ENCODE peak calls at places on chromosomes 3 and 15, in nine cellular contexts. One of them, this sample, is unnamed.

GRCh38 chr15:94243418-94243817 is 12.1 kb downstream of the MCTP2 start:
- DNase-seq in suprapubic skin: no peak
- DNase-seq in heart right ventricle: no peak
- DNase-seq in sigmoid colon: no peak
- DNase-seq in esophagus muscularis mucosa: no peak
- DNase-seq in neural crest cell: no peak
- DNase-seq in HepG2: no peak
- DNase-seq in psoas muscle: no peak
- DNase-seq in upper lobe of right lung: no peak
- DNase-seq in this sample: no peak

GRCh38 chr15:41661529-41662225 is 1.5 kb downstream of the MGA start:
- DNase-seq in sigmoid colon: peak
- DNase-seq in esophagus muscularis mucosa: peak
- DNase-seq in suprapubic skin: peak
- DNase-seq in upper lobe of right lung: peak
- DNase-seq in psoas muscle: peak
- DNase-seq in heart right ventricle: peak
- DNase-seq in neural crest cell: peak
- DNase-seq in HepG2: peak
- DNase-seq in this sample: peak

GRCh38 chr3:44965165-44965564 is 10.8 kb downstream of the ZDHHC3 start:
- DNase-seq in upper lobe of right lung: no peak
- DNase-seq in HepG2: no peak
- DNase-seq in esophagus muscularis mucosa: no peak
- DNase-seq in neural crest cell: no peak
- DNase-seq in heart right ventricle: no peak
- DNase-seq in suprapubic skin: peak
- DNase-seq in sigmoid colon: no peak
- DNase-seq in psoas muscle: no peak
- DNase-seq in this sample: no peak

GRCh38 chr15:76802411-76802810 is 102.7 kb downstream of the SCAPER start:
- DNase-seq in suprapubic skin: no peak
- DNase-seq in neural crest cell: no peak
- DNase-seq in heart right ventricle: no peak
- DNase-seq in esophagus muscularis mucosa: no peak
- DNase-seq in HepG2: no peak
- DNase-seq in upper lobe of right lung: no peak
- DNase-seq in psoas muscle: no peak
- DNase-seq in sigmoid colon: no peak
- DNase-seq in this sample: no peak

GRCh38 chr3:157354254-157354653 is 82.4 kb upstream of the PTX3 start:
- DNase-seq in psoas muscle: no peak
- DNase-seq in upper lobe of right lung: no peak
- DNase-seq in heart right ventricle: no peak
- DNase-seq in neural crest cell: no peak
- DNase-seq in sigmoid colon: no peak
- DNase-seq in HepG2: no peak
- DNase-seq in esophagus muscularis mucosa: no peak
- DNase-seq in suprapubic skin: no peak
- DNase-seq in this sample: no peak

GRCh38 chr15:91073768-91074167 is 26.3 kb upstream of the SV2B start:
- DNase-seq in heart right ventricle: no peak
- DNase-seq in HepG2: no peak
- DNase-seq in psoas muscle: no peak
- DNase-seq in suprapubic skin: no peak
- DNase-seq in neural crest cell: no peak
- DNase-seq in esophagus muscularis mucosa: no peak
- DNase-seq in upper lobe of right lung: no peak
- DNase-seq in sigmoid colon: no peak
- DNase-seq in this sample: no peak

GRCh38 chr3:124832782-124833709 is 54.1 kb downstream of the ITGB5 start:
- DNase-seq in sigmoid colon: no peak
- DNase-seq in neural crest cell: no peak
- DNase-seq in HepG2: no peak
- DNase-seq in upper lobe of right lung: no peak
- DNase-seq in esophagus muscularis mucosa: no peak
- DNase-seq in psoas muscle: no peak
- DNase-seq in heart right ventricle: no peak
- DNase-seq in suprapubic skin: no peak
- DNase-seq in this sample: no peak

GRCh38 chr15:72229947-72230196 is 1.1 kb downstream of the PKM start:
- DNase-seq in HepG2: no peak
- DNase-seq in sigmoid colon: no peak
- DNase-seq in psoas muscle: no peak
- DNase-seq in heart right ventricle: no peak
- DNase-seq in upper lobe of right lung: no peak
- DNase-seq in suprapubic skin: no peak
- DNase-seq in neural crest cell: no peak
- DNase-seq in esophagus muscularis mucosa: no peak
- DNase-seq in this sample: no peak

GRCh38 chr3:45333549-45333948 is 54.8 kb upstream of the LARS2 start:
- DNase-seq in HepG2: no peak
- DNase-seq in heart right ventricle: no peak
- DNase-seq in sigmoid colon: no peak
- DNase-seq in neural crest cell: no peak
- DNase-seq in esophagus muscularis mucosa: no peak
- DNase-seq in psoas muscle: no peak
- DNase-seq in suprapubic skin: no peak
- DNase-seq in upper lobe of right lung: no peak
- DNase-seq in this sample: no peak

GRCh38 chr3:57029924-57030323 is 30.5 kb upstream of the SPATA12 start:
- DNase-seq in suprapubic skin: no peak
- DNase-seq in HepG2: peak
- DNase-seq in esophagus muscularis mucosa: no peak
- DNase-seq in psoas muscle: no peak
- DNase-seq in upper lobe of right lung: no peak
- DNase-seq in neural crest cell: no peak
- DNase-seq in sigmoid colon: no peak
- DNase-seq in heart right ventricle: no peak
- DNase-seq in this sample: no peak

GRCh38 chr15:31278056-31278445 is 48.6 kb upstream of the KLF13 start:
- DNase-seq in HepG2: no peak
- DNase-seq in psoas muscle: peak
- DNase-seq in neural crest cell: no peak
- DNase-seq in sigmoid colon: peak
- DNase-seq in upper lobe of right lung: no peak
- DNase-seq in suprapubic skin: peak
- DNase-seq in esophagus muscularis mucosa: no peak
- DNase-seq in heart right ventricle: no peak
- DNase-seq in this sample: no peak

GRCh38 chr3:71606582-71606981 is 23.1 kb upstream of the FOXP1 start:
- DNase-seq in neural crest cell: no peak
- DNase-seq in psoas muscle: no peak
- DNase-seq in heart right ventricle: no peak
- DNase-seq in sigmoid colon: no peak
- DNase-seq in upper lobe of right lung: no peak
- DNase-seq in HepG2: no peak
- DNase-seq in esophagus muscularis mucosa: no peak
- DNase-seq in suprapubic skin: no peak
- DNase-seq in this sample: no peak

GRCh38 chr3:71600646-71601288 is 17.2 kb upstream of the FOXP1 start:
- DNase-seq in neural crest cell: no peak
- DNase-seq in sigmoid colon: no peak
- DNase-seq in HepG2: no peak
- DNase-seq in esophagus muscularis mucosa: peak
- DNase-seq in psoas muscle: no peak
- DNase-seq in upper lobe of right lung: no peak
- DNase-seq in suprapubic skin: no peak
- DNase-seq in heart right ventricle: no peak
- DNase-seq in this sample: no peak

GRCh38 chr3:71601811-71602210 is 18.3 kb upstream of the FOXP1 start:
- DNase-seq in esophagus muscularis mucosa: peak
- DNase-seq in upper lobe of right lung: no peak
- DNase-seq in suprapubic skin: no peak
- DNase-seq in neural crest cell: no peak
- DNase-seq in psoas muscle: no peak
- DNase-seq in heart right ventricle: no peak
- DNase-seq in HepG2: no peak
- DNase-seq in sigmoid colon: no peak
- DNase-seq in this sample: no peak

GRCh38 chr3:71599416-71599815 is 15.9 kb upstream of the FOXP1 start:
- DNase-seq in HepG2: no peak
- DNase-seq in psoas muscle: no peak
- DNase-seq in heart right ventricle: no peak
- DNase-seq in esophagus muscularis mucosa: no peak
- DNase-seq in upper lobe of right lung: no peak
- DNase-seq in neural crest cell: no peak
- DNase-seq in suprapubic skin: no peak
- DNase-seq in sigmoid colon: no peak
- DNase-seq in this sample: no peak

DNA sequence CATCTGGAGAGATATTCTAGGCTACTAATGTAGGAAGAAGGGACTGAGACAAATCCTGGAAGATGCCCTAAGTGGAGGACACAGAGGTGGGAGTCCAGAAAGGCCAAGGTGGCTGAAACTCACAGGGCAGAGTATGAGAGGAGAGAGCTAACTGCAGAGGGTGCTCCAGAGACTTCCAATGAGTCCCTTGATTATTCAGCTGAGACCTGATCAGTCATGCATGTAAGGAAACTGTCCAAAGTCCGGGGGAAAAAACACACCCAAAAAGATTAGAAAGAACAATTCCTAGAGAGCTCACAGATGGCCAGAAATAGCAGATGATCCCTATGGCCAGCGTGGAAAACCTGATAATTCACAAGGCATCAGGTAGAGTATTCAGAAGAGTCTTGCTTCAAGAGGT is 18.7 kb upstream of the FOXP1 start:
- DNase-seq in upper lobe of right lung: no peak
- DNase-seq in sigmoid colon: no peak
- DNase-seq in esophagus muscularis mucosa: peak
- DNase-seq in heart right ventricle: no peak
- DNase-seq in neural crest cell: no peak
- DNase-seq in HepG2: peak
- DNase-seq in psoas muscle: no peak
- DNase-seq in suprapubic skin: no peak
- DNase-seq in this sample: no peak
- TF ChIP-seq CTCF in upper lobe of right lung: no peak
- TF ChIP-seq CTCF in sigmoid colon: no peak
- TF ChIP-seq CTCF in esophagus muscularis mucosa: no peak
- TF ChIP-seq CTCF in heart right ventricle: no peak
- TF ChIP-seq CTCF in neural crest cell: no peak
- TF ChIP-seq CTCF in HepG2: peak
- TF ChIP-seq CTCF in psoas muscle: no peak
- TF ChIP-seq CTCF in suprapubic skin: no peak
- TF ChIP-seq CTCF in this sample: no peak

DNA sequence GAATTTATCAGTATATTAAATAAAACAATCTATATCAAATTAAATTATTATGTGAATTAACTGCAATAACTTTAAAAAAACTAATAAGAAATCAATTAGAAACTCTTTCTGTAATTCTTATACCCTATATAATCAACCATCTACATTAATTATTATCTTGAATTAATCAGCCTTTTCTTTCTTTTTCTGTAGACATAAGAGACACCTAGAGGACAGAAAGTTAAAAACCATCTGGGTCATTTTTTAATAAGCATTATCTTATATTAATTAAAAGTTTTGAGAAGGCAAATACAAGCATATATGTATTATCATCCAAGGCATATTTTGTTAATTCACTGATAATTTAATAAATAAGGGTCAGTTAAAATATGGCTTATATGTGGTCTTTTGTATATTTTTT is 24.2 kb upstream of the SLC25A26 start:
- DNase-seq in sigmoid colon: no peak
- DNase-seq in esophagus muscularis mucosa: no peak
- DNase-seq in neural crest cell: no peak
- DNase-seq in heart right ventricle: no peak
- DNase-seq in upper lobe of right lung: no peak
- DNase-seq in psoas muscle: no peak
- DNase-seq in HepG2: no peak
- DNase-seq in suprapubic skin: no peak
- DNase-seq in this sample: no peak
- TF ChIP-seq CTCF in sigmoid colon: no peak
- TF ChIP-seq CTCF in esophagus muscularis mucosa: no peak
- TF ChIP-seq CTCF in neural crest cell: peak
- TF ChIP-seq CTCF in heart right ventricle: peak
- TF ChIP-seq CTCF in upper lobe of right lung: peak
- TF ChIP-seq CTCF in psoas muscle: peak
- TF ChIP-seq CTCF in HepG2: no peak
- TF ChIP-seq CTCF in suprapubic skin: no peak
- TF ChIP-seq CTCF in this sample: peak

GRCh38 chr3:77816470-77816869 is 776.6 kb downstream of the ROBO2 start:
- DNase-seq in suprapubic skin: no peak
- DNase-seq in esophagus muscularis mucosa: no peak
- DNase-seq in HepG2: no peak
- DNase-seq in upper lobe of right lung: no peak
- DNase-seq in sigmoid colon: no peak
- DNase-seq in psoas muscle: no peak
- DNase-seq in heart right ventricle: no peak
- DNase-seq in neural crest cell: no peak
- DNase-seq in this sample: no peak

GRCh38 chr3:77814845-77815244 is 774.9 kb downstream of the ROBO2 start:
- DNase-seq in neural crest cell: no peak
- DNase-seq in suprapubic skin: no peak
- DNase-seq in HepG2: no peak
- DNase-seq in psoas muscle: no peak
- DNase-seq in upper lobe of right lung: no peak
- DNase-seq in sigmoid colon: no peak
- DNase-seq in heart right ventricle: no peak
- DNase-seq in esophagus muscularis mucosa: no peak
- DNase-seq in this sample: no peak

DNA sequence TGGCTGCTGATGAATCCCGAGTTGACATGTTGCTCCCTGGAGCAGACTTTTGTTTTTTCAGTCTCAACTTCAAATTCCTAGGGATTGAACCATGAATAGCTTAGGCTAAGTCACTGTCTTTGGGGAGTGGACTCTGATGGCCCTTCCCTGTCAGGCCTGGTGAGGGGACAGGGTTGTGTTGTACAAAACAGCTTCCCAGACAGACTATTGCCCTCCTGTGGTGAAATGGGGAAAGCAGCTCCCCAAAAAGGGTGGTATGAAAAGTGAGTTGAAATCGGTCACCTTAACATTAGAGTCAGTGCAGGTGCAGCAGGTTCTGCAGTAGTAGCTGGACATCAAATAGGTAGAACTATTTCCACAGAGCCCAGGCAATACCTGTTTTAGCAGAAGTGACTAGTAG is 775.6 kb downstream of the ROBO2 start:
- DNase-seq in suprapubic skin: no peak
- DNase-seq in esophagus muscularis mucosa: no peak
- DNase-seq in HepG2: peak
- DNase-seq in sigmoid colon: no peak
- DNase-seq in upper lobe of right lung: no peak
- DNase-seq in psoas muscle: no peak
- DNase-seq in heart right ventricle: no peak
- DNase-seq in neural crest cell: no peak
- DNase-seq in this sample: no peak
- TF ChIP-seq CTCF in suprapubic skin: no peak
- TF ChIP-seq CTCF in esophagus muscularis mucosa: no peak
- TF ChIP-seq CTCF in HepG2: peak
- TF ChIP-seq CTCF in sigmoid colon: no peak
- TF ChIP-seq CTCF in upper lobe of right lung: peak
- TF ChIP-seq CTCF in psoas muscle: no peak
- TF ChIP-seq CTCF in heart right ventricle: no peak
- TF ChIP-seq CTCF in neural crest cell: peak
- TF ChIP-seq CTCF in this sample: peak

DNA sequence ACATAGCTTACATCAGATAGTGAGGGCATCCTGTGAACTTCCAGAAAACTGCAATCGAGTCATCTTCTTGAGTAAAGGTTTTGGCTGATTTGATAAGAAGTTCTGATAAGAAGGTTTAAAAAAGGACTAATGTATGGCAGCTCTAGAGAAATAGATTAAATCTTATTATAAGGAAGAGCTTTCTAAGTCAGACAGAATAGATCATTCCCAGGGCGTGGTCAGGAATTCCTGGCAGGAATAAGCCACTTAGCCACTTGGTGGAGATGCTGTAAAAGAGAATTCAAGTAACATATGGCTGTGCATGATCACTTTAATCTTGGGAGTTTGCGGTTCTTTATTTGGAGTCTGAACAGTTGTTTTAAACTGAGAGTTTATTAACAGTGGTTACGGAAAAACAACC is 17.4 kb downstream of the PGBD4 start:
- DNase-seq in esophagus muscularis mucosa: no peak
- DNase-seq in suprapubic skin: no peak
- DNase-seq in sigmoid colon: no peak
- DNase-seq in HepG2: no peak
- DNase-seq in neural crest cell: no peak
- DNase-seq in upper lobe of right lung: no peak
- DNase-seq in psoas muscle: no peak
- DNase-seq in heart right ventricle: no peak
- DNase-seq in this sample: no peak
- TF ChIP-seq CTCF in esophagus muscularis mucosa: no peak
- TF ChIP-seq CTCF in suprapubic skin: no peak
- TF ChIP-seq CTCF in sigmoid colon: no peak
- TF ChIP-seq CTCF in HepG2: no peak
- TF ChIP-seq CTCF in neural crest cell: no peak
- TF ChIP-seq CTCF in upper lobe of right lung: no peak
- TF ChIP-seq CTCF in psoas muscle: no peak
- TF ChIP-seq CTCF in heart right ventricle: no peak
- TF ChIP-seq CTCF in this sample: peak